ENCODE peak calls at places on chromosomes 6 and 20, in four cellular contexts. F is mucosa of descending colon, T is tibial nerve, X is NT2/D1. Z is an unnamed sample.

GRCh38 chr6:12603711-12604049 is 112.9 kb upstream of the PHACTR1 start:
- DNase-seq in F (no peak), X (no peak), T (no peak), Z (no peak)

GRCh38 chr6:14117158-14118090 is at the start of gene CD83:
- DNase-seq in X (no peak), T (no peak), F (peak; percentile 85), Z (peak; percentile 49)

GRCh38 chr20:43825635-43826034 is 89.0 kb upstream of the TOX2 start:
- DNase-seq in X (no peak), T (no peak), F (no peak), Z (no peak)

GRCh38 chr6:163585932-163586437 is 171.5 kb downstream of the QKI start:
- DNase-seq in F (no peak), T (peak; percentile 68), X (no peak), Z (no peak)

GRCh38 chr6:167691566-167692312 is 135.0 kb upstream of the AFDN start:
- DNase-seq in X (no peak), F (no peak), T (no peak), Z (peak; percentile 52)

GRCh38 chr6:43544461-43544860 is 27.6 kb downstream of the POLR1C start:
- DNase-seq in T (no peak), X (no peak), F (no peak), Z (no peak)

GRCh38 chr20:23187759-23188158 is 101.6 kb upstream of the CD93 start:
- DNase-seq in X (no peak), F (no peak), T (no peak), Z (no peak)

GRCh38 chr6:22877946-22878705 is 308.8 kb downstream of the HDGFL1 start:
- DNase-seq in F (no peak), T (no peak), X (peak; percentile 48), Z (peak; percentile 66)

GRCh38 chr6:52285174-52286068 is 879 bp upstream of the MCM3 start:
- DNase-seq in X (no peak), T (no peak), F (no peak), Z (no peak)

GRCh38 chr6:15429146-15430110 is 183.6 kb downstream of the JARID2 start:
- DNase-seq in X (no peak), F (no peak), T (no peak), Z (no peak)

GRCh38 chr6:106146852-106147351 is 60.8 kb downstream of the PRDM1 start:
- DNase-seq in X (no peak), F (no peak), T (no peak), Z (no peak)

GRCh38 chr6:106145741-106146227 is 59.6 kb downstream of the PRDM1 start:
- DNase-seq in X (no peak), T (no peak), F (no peak), Z (no peak)

GRCh38 chr6:106143582-106144139 is 57.5 kb downstream of the PRDM1 start:
- DNase-seq in T (no peak), X (no peak), F (no peak), Z (no peak)

GRCh38 chr6:106142876-106143431 is 56.8 kb downstream of the PRDM1 start:
- DNase-seq in T (no peak), F (no peak), X (no peak), Z (no peak)

GRCh38 chr6:106145144-106145543 is 59.0 kb downstream of the PRDM1 start:
- DNase-seq in X (no peak), F (no peak), T (no peak), Z (no peak)
- H3K4me1 ChIP-seq in X (peaks cover 2% of the 10 kb centered on the region), F (no peaks in the 10 kb centered on the region), T (no peaks in the 10 kb centered on the region), Z (no peaks in the 10 kb centered on the region)

GRCh38 chr6:6659600-6660327 is 71.2 kb downstream of the LY86 start:
- DNase-seq in F (no peak), T (no peak), X (no peak), Z (no peak)

GRCh38 chr6:6657085-6657819 is 68.7 kb downstream of the LY86 start:
- DNase-seq in X (no peak), T (no peak), F (no peak), Z (no peak)

GRCh38 chr6:6655805-6656251 is 67.3 kb downstream of the LY86 start:
- DNase-seq in X (no peak), F (no peak), T (no peak), Z (no peak)

GRCh38 chr6:6656287-6656686 is 67.8 kb downstream of the LY86 start:
- DNase-seq in F (no peak), X (no peak), T (no peak), Z (no peak)

DNA sequence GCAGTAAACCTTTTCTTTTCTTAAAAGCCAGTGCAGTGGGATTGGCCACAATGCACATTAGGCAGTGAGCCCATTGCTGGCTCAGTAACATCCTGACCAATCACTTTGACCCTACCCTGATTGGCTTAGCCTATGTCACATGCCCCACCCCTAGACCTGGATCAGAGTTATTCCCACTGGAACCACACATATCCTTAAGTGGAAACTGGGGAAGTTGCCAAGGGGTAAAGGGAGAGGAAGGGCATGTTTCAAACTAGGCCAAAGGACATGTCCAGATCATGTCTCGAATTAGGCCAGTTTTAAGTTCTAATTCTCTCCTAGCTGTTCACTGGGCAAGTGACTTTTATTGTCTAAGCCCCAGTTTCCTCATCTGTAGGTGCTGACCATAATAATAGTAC is 69.3 kb downstream of the LY86 start:
- DNase-seq in T (no peak), X (no peak), F (no peak), Z (no peak)
- H3K4me1 ChIP-seq in T (peaks cover 22% of the 10 kb centered on the region), X (no peaks in the 10 kb centered on the region), F (peaks cover 11% of the 10 kb centered on the region), Z (no peaks in the 10 kb centered on the region)

DNA sequence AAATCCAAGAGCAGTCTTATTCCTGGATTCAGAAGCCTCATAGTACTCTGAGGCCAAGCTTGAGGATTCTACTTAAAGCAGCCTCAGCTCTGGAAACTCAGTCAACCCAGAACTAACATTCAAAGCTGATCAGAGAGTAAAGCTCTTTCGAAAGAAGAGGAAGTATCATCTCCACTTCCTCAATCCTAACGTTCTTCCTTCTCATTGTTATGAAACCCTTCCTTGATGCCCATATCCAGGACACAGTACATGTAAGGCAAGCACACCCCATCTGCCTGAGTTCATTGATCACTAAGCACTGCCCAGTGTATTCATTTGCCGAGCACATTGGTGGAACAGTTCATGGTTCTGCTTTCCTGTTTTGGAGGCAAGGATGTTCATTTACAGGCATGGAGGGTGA is at the start of gene IPCEF1:
- DNase-seq in F (no peak), T (no peak), X (no peak), Z (no peak)
- H3K4me1 ChIP-seq in F (no peaks in the 10 kb centered on the region), T (peaks cover 3% of the 10 kb centered on the region), X (no peaks in the 10 kb centered on the region), Z (peaks cover 2% of the 10 kb centered on the region)

DNA sequence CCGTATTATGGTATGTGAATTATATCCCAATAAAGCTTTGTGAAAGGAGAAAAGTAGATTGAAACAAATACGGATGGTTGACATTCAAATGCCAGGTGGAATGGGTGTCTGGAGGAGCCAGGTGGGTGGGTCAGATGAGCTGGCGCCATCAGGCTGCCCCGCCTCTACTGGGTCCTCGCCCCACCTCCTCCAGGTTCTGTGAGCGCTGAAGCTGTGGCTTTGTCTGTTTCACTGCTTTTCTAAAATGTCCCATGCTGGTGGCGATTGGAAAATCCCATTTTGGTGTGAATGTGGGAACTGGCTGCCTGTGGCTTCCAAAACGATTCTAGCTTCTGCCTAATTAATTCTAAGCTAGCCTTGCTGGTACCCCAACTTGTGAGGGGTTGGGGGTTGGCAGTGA is 16.5 kb downstream of the DUSP22 start:
- DNase-seq in T (no peak), F (no peak), X (no peak), Z (no peak)
- H3K4me1 ChIP-seq in T (peaks cover 51% of the 10 kb centered on the region), F (no peaks in the 10 kb centered on the region), X (no peaks in the 10 kb centered on the region), Z (no peaks in the 10 kb centered on the region)

GRCh38 chr6:16471898-16472297 is 233.5 kb downstream of the GMPR start:
- DNase-seq in T (no peak), X (no peak), F (no peak), Z (no peak)
- H3K4me1 ChIP-seq in T (no peaks in the 10 kb centered on the region), X (no peaks in the 10 kb centered on the region), F (no peaks in the 10 kb centered on the region), Z (no peaks in the 10 kb centered on the region)

GRCh38 chr6:157068691-157069228 is 254.6 kb downstream of the TMEM242 start:
- DNase-seq in T (no peak), F (no peak), X (no peak), Z (no peak)
- H3K4me1 ChIP-seq in T (peaks cover 56% of the 10 kb centered on the region), F (no peaks in the 10 kb centered on the region), X (no peaks in the 10 kb centered on the region), Z (peaks cover 21% of the 10 kb centered on the region)